ENCODE peak calls at places on chromosomes 16 and 17, in ten cellular contexts. C, R, M, G, B, Z, X, L, A and P are unnamed samples.

GRCh38 chr16:73746554-73746953 is 550.1 kb upstream of the PSMD7 start:
- DNase-seq in B (no peak), Z (no peak), L (no peak), M (no peak), R (no peak), X (no peak), G (no peak), A (no peak), C (no peak), P (no peak)

GRCh38 chr16:48444574-48444973 is 59.4 kb upstream of the SIAH1 start:
- DNase-seq in M (no peak), B (peak; percentile 27), G (no peak), R (peak; percentile 34), X (no peak), Z (no peak), L (no peak), C (peak; percentile 51), A (peak; percentile 73), P (no peak)

GRCh38 chr17:75525806-75526554 is 483 bp downstream of the LLGL2 start:
- DNase-seq in X (peak; percentile 43), A (no peak), B (no peak), R (no peak), L (no peak), Z (no peak), M (no peak), G (peak; percentile 52), C (no peak), P (peak; percentile 20)

GRCh38 chr17:57962441-57963148 is 7.4 kb upstream of the CUEDC1 start:
- DNase-seq in G (no peak), A (no peak), C (no peak), R (no peak), Z (no peak), X (no peak), M (no peak), B (peak; percentile 9), L (no peak), P (peak; percentile 27)

GRCh38 chr16:1333149-1333812 is at the start of gene BAIAP3:
- DNase-seq in L (no peak), Z (no peak), A (no peak), G (peak; percentile 64), M (peak; percentile 56), B (peak; percentile 58), C (no peak), R (no peak), X (peak; percentile 59), P (peak; percentile 30)

GRCh38 chr17:74455025-74455585 is 11.3 kb upstream of the CD300A start:
- DNase-seq in Z (no peak), X (no peak), G (peak; percentile 70), A (no peak), R (peak; percentile 41), L (no peak), M (peak; percentile 48), B (peak; percentile 56), C (peak; percentile 32), P (no peak)

GRCh38 chr17:58667934-58668597 is 23.8 kb downstream of the TEX14 start:
- DNase-seq in C (no peak), X (no peak), R (no peak), A (no peak), L (no peak), M (no peak), Z (no peak), G (no peak), B (no peak), P (no peak)

GRCh38 chr17:16418684-16419066 is 3.3 kb downstream of the TRPV2 start:
- DNase-seq in A (no peak), C (no peak), M (no peak), L (no peak), Z (no peak), X (no peak), R (no peak), B (no peak), G (no peak), P (no peak)

GRCh38 chr17:50642071-50642721 is 7.5 kb downstream of the ABCC3 start:
- DNase-seq in A (no peak), Z (no peak), M (no peak), C (no peak), G (no peak), L (no peak), B (no peak), X (no peak), R (no peak), P (no peak)

GRCh38 chr17:50641339-50641725 is 6.7 kb downstream of the ABCC3 start:
- DNase-seq in A (no peak), L (no peak), M (no peak), X (no peak), C (no peak), R (no peak), Z (no peak), B (no peak), G (no peak), P (no peak)

GRCh38 chr17:50638851-50639767 is 4.4 kb downstream of the ABCC3 start:
- DNase-seq in X (peak; percentile 99), B (peak; percentile 87), C (peak; percentile 90), G (peak; percentile 98), L (peak; percentile 94), Z (peak; percentile 97), A (peak; percentile 99), R (peak; percentile 93), M (peak; percentile 94), P (no peak)

GRCh38 chr17:50642722-50643656 is 8.3 kb downstream of the ABCC3 start:
- DNase-seq in B (no peak), X (no peak), Z (no peak), M (no peak), G (no peak), A (no peak), R (no peak), L (no peak), C (no peak), P (no peak)

GRCh38 chr17:50640701-50641338 is 6.1 kb downstream of the ABCC3 start:
- DNase-seq in C (no peak), R (no peak), B (peak; percentile 33), Z (no peak), L (no peak), X (no peak), A (no peak), M (no peak), G (peak; percentile 43), P (no peak)
- H3K9me3 ChIP-seq in C (no peaks in the 10 kb centered on the region), R (no peaks in the 10 kb centered on the region), B (no peaks in the 10 kb centered on the region), Z (no peaks in the 10 kb centered on the region), L (no peaks in the 10 kb centered on the region), X (no peaks in the 10 kb centered on the region), A (no peaks in the 10 kb centered on the region), M (no peaks in the 10 kb centered on the region), G (no peaks in the 10 kb centered on the region), P (no peaks in the 10 kb centered on the region)

GRCh38 chr17:47287639-47288038 is 34.0 kb downstream of the ITGB3 start:
- DNase-seq in G (no peak), A (no peak), C (no peak), L (no peak), M (no peak), R (no peak), Z (no peak), B (no peak), X (no peak), P (no peak)

GRCh38 chr17:47286198-47286914 is 32.7 kb downstream of the ITGB3 start:
- DNase-seq in G (no peak), C (no peak), L (no peak), B (no peak), Z (no peak), A (no peak), R (no peak), X (no peak), M (no peak), P (no peak)

GRCh38 chr17:47285003-47285402 is 31.4 kb downstream of the ITGB3 start:
- DNase-seq in B (no peak), G (no peak), C (no peak), X (no peak), R (no peak), L (no peak), Z (no peak), M (no peak), A (no peak), P (no peak)

GRCh38 chr17:47288531-47289116 is 35.0 kb downstream of the ITGB3 start:
- DNase-seq in C (no peak), Z (no peak), M (no peak), G (no peak), A (no peak), R (no peak), X (no peak), L (no peak), B (no peak), P (no peak)

DNA sequence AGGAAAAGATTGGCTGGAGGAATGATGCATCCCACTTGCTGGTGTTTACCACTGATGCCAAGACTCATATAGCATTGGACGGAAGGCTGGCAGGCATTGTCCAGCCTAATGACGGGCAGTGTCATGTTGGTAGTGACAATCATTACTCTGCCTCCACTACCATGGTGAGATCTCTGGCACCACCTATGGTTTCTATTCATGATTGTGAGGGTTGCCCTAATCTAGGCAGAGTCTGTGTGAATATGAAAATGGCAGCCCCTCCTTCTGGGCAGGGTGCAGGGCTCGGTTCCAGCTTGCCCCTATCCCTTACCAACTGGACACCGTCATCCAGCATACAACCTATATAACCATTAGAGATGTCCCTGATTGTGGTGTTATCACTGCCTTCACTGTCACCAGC is 33.4 kb downstream of the ITGB3 start:
- DNase-seq in M (no peak), Z (no peak), X (no peak), G (no peak), A (no peak), L (no peak), R (no peak), B (no peak), C (no peak), P (no peak)
- H3K36me3 ChIP-seq in M (no peaks in the 10 kb centered on the region), Z (peaks cover 43% of the 10 kb centered on the region), X (peaks cover 29% of the 10 kb centered on the region), G (no peaks in the 10 kb centered on the region), A (no peaks in the 10 kb centered on the region), L (no peaks in the 10 kb centered on the region), R (no peaks in the 10 kb centered on the region), B (peaks cover 46% of the 10 kb centered on the region), C (no peaks in the 10 kb centered on the region), P (no peaks in the 10 kb centered on the region)

GRCh38 chr17:7081341-7082062 is 1.5 kb upstream of the CLEC10A start:
- DNase-seq in A (no peak), C (no peak), X (no peak), L (peak; percentile 39), G (no peak), B (no peak), Z (peak; percentile 54), R (no peak), M (no peak), P (no peak)

GRCh38 chr17:7080445-7081041 is 492 bp upstream of the CLEC10A start:
- DNase-seq in B (peak; percentile 36), R (peak; percentile 26), A (no peak), Z (peak; percentile 72), M (no peak), X (no peak), C (no peak), G (no peak), L (peak; percentile 33), P (no peak)

GRCh38 chr17:7079581-7080444 is at the start of gene CLEC10A:
- DNase-seq in C (no peak), B (no peak), L (no peak), G (no peak), M (no peak), R (no peak), A (no peak), X (no peak), Z (peak; percentile 59), P (no peak)

GRCh38 chr17:7083592-7083991 is 3.5 kb upstream of the CLEC10A start:
- DNase-seq in R (no peak), B (no peak), A (no peak), G (no peak), C (no peak), M (no peak), L (peak; percentile 15), Z (peak; percentile 4), X (no peak), P (no peak)

DNA sequence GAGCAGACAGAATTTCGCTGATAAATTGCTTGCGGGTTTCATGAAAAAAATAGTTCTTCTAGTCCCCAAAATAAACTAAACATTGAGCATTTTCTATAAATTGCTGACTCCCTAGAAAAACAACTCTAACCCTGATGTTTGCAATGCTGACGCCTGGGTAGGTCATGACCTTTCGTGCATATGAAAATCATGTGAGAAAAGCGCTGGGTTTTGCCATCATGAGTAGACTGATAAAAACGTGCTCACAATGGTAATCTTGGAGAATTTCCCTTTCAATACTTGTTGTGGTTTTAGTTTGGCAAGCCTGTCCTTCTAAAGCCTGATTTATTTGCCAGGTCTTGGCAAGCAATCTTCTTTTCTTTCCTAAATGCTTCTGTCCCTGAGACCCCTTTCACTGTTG is 4.0 kb upstream of the CLEC10A start:
- DNase-seq in L (no peak), M (no peak), A (no peak), X (no peak), B (no peak), Z (peak; percentile 13), G (no peak), C (no peak), R (no peak), P (no peak)
- TF ChIP-seq CTCF in L (no peak), M (no peak), A (no peak), X (no peak), B (no peak), Z (no peak), G (no peak), C (no peak), R (no peak), P (no peak)

DNA sequence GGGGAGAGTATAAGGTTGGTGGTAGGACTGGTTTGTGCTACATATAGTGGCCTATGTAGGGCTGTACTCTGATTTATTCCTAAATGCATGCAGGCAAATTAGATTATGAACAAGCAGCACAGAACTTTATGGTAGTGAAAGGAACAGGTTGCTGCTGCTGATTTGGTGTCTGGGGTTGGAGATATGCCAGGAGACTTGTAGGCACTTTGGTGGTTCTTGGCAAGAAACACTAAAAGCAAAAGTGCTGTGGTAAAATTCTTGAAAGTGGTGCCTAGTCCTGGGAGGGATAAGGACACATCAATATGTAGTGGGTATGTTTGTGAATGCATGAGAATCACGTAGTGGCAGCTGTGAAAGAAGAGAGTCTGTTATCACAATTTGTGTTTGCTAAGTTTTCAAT is 2126.0 kb downstream of the TP53TG3F start:
- DNase-seq in G (no peak), L (no peak), X (no peak), B (no peak), M (no peak), A (no peak), C (no peak), Z (no peak), R (no peak), P (no peak)
- H3K9me3 ChIP-seq in G (no peaks in the 10 kb centered on the region), L (no peaks in the 10 kb centered on the region), X (peaks cover 16% of the 10 kb centered on the region), B (no peaks in the 10 kb centered on the region), M (peaks cover 26% of the 10 kb centered on the region), A (no peaks in the 10 kb centered on the region), C (no peaks in the 10 kb centered on the region), Z (peaks cover 2% of the 10 kb centered on the region), R (no peaks in the 10 kb centered on the region), P (no peaks in the 10 kb centered on the region)